ENCODE peak calls at places on chromosome 13, in eight cellular contexts. One of them, this sample, is unnamed. For H3K9me3, the result is how much of the 10 kb centered on the place peaks cover.

GRCh38 chr13:98972627-98973026 is 5.2 kb downstream of the DOCK9 start:
- DNase-seq in GM23248: peak
- DNase-seq in Karpas-422: no peak
- DNase-seq in pancreas: no peak
- DNase-seq in fibroblast of lung: no peak
- DNase-seq in Caco-2: peak
- DNase-seq in CD4-positive, CD25-positive, alpha-beta regulatory T cell: no peak
- DNase-seq in ascending aorta: no peak
- DNase-seq in this sample: peak

GRCh38 chr13:95924389-95924994 is 128.7 kb downstream of the UGGT2 start:
- DNase-seq in GM23248: peak
- DNase-seq in Karpas-422: no peak
- DNase-seq in pancreas: no peak
- DNase-seq in fibroblast of lung: peak
- DNase-seq in Caco-2: peak
- DNase-seq in CD4-positive, CD25-positive, alpha-beta regulatory T cell: no peak
- DNase-seq in ascending aorta: no peak
- DNase-seq in this sample: peak

GRCh38 chr13:94323746-94324408 is 155.6 kb downstream of the DCT start:
- DNase-seq in GM23248: no peak
- DNase-seq in Karpas-422: no peak
- DNase-seq in pancreas: no peak
- DNase-seq in fibroblast of lung: no peak
- DNase-seq in Caco-2: no peak
- DNase-seq in CD4-positive, CD25-positive, alpha-beta regulatory T cell: peak
- DNase-seq in ascending aorta: no peak
- DNase-seq in this sample: no peak

GRCh38 chr13:113555141-113555540 is 29.4 kb upstream of the TFDP1 start:
- DNase-seq in GM23248: no peak
- DNase-seq in Karpas-422: no peak
- DNase-seq in pancreas: peak
- DNase-seq in fibroblast of lung: no peak
- DNase-seq in Caco-2: no peak
- DNase-seq in CD4-positive, CD25-positive, alpha-beta regulatory T cell: no peak
- DNase-seq in ascending aorta: peak
- DNase-seq in this sample: no peak

GRCh38 chr13:21974741-21975140 is 303.9 kb downstream of the FGF9 start:
- DNase-seq in GM23248: no peak
- DNase-seq in Karpas-422: no peak
- DNase-seq in pancreas: no peak
- DNase-seq in fibroblast of lung: no peak
- DNase-seq in Caco-2: no peak
- DNase-seq in CD4-positive, CD25-positive, alpha-beta regulatory T cell: no peak
- DNase-seq in ascending aorta: no peak
- DNase-seq in this sample: no peak

GRCh38 chr13:53513199-53513598 is 484.6 kb downstream of the OLFM4 start:
- DNase-seq in GM23248: no peak
- DNase-seq in Karpas-422: no peak
- DNase-seq in pancreas: no peak
- DNase-seq in fibroblast of lung: no peak
- DNase-seq in Caco-2: no peak
- DNase-seq in CD4-positive, CD25-positive, alpha-beta regulatory T cell: no peak
- DNase-seq in ascending aorta: no peak
- DNase-seq in this sample: no peak

GRCh38 chr13:106232680-106233079 is 302.8 kb downstream of the EFNB2 start:
- DNase-seq in GM23248: no peak
- DNase-seq in Karpas-422: no peak
- DNase-seq in pancreas: no peak
- DNase-seq in fibroblast of lung: no peak
- DNase-seq in Caco-2: no peak
- DNase-seq in CD4-positive, CD25-positive, alpha-beta regulatory T cell: no peak
- DNase-seq in ascending aorta: no peak
- DNase-seq in this sample: no peak

GRCh38 chr13:98467263-98467985 is 109.5 kb downstream of the STK24 start:
- DNase-seq in GM23248: no peak
- DNase-seq in Karpas-422: no peak
- DNase-seq in pancreas: no peak
- DNase-seq in fibroblast of lung: no peak
- DNase-seq in Caco-2: no peak
- DNase-seq in CD4-positive, CD25-positive, alpha-beta regulatory T cell: no peak
- DNase-seq in ascending aorta: no peak
- DNase-seq in this sample: no peak

GRCh38 chr13:107210216-107211010 is 642.5 kb upstream of the ARGLU1 start:
- DNase-seq in GM23248: peak
- DNase-seq in Karpas-422: no peak
- DNase-seq in pancreas: no peak
- DNase-seq in fibroblast of lung: peak
- DNase-seq in Caco-2: no peak
- DNase-seq in CD4-positive, CD25-positive, alpha-beta regulatory T cell: no peak
- DNase-seq in ascending aorta: no peak
- DNase-seq in this sample: no peak

GRCh38 chr13:33612641-33613638 is 205.0 kb upstream of the RFC3 start:
- DNase-seq in GM23248: no peak
- DNase-seq in Karpas-422: no peak
- DNase-seq in pancreas: no peak
- DNase-seq in fibroblast of lung: no peak
- DNase-seq in Caco-2: no peak
- DNase-seq in CD4-positive, CD25-positive, alpha-beta regulatory T cell: no peak
- DNase-seq in ascending aorta: no peak
- DNase-seq in this sample: no peak

GRCh38 chr13:106619688-106620555 is 52.0 kb upstream of the ARGLU1 start:
- DNase-seq in GM23248: peak
- DNase-seq in Karpas-422: peak
- DNase-seq in pancreas: no peak
- DNase-seq in fibroblast of lung: peak
- DNase-seq in Caco-2: no peak
- DNase-seq in CD4-positive, CD25-positive, alpha-beta regulatory T cell: peak
- DNase-seq in ascending aorta: no peak
- DNase-seq in this sample: no peak

GRCh38 chr13:77563110-77563509 is 27.6 kb downstream of the SCEL start:
- DNase-seq in GM23248: peak
- DNase-seq in Karpas-422: no peak
- DNase-seq in pancreas: no peak
- DNase-seq in fibroblast of lung: peak
- DNase-seq in Caco-2: no peak
- DNase-seq in CD4-positive, CD25-positive, alpha-beta regulatory T cell: no peak
- DNase-seq in ascending aorta: no peak
- DNase-seq in this sample: no peak

GRCh38 chr13:111906306-111906705 is 160.6 kb upstream of the SOX1 start:
- DNase-seq in GM23248: no peak
- DNase-seq in Karpas-422: no peak
- DNase-seq in pancreas: no peak
- DNase-seq in fibroblast of lung: no peak
- DNase-seq in Caco-2: no peak
- DNase-seq in CD4-positive, CD25-positive, alpha-beta regulatory T cell: no peak
- DNase-seq in ascending aorta: no peak
- DNase-seq in this sample: no peak

GRCh38 chr13:111905609-111905945 is 161.4 kb upstream of the SOX1 start:
- DNase-seq in GM23248: no peak
- DNase-seq in Karpas-422: no peak
- DNase-seq in pancreas: no peak
- DNase-seq in fibroblast of lung: no peak
- DNase-seq in Caco-2: no peak
- DNase-seq in CD4-positive, CD25-positive, alpha-beta regulatory T cell: no peak
- DNase-seq in ascending aorta: peak
- DNase-seq in this sample: no peak

GRCh38 chr13:111903143-111903542 is 163.8 kb upstream of the SOX1 start:
- DNase-seq in GM23248: no peak
- DNase-seq in Karpas-422: no peak
- DNase-seq in pancreas: no peak
- DNase-seq in fibroblast of lung: no peak
- DNase-seq in Caco-2: no peak
- DNase-seq in CD4-positive, CD25-positive, alpha-beta regulatory T cell: no peak
- DNase-seq in ascending aorta: no peak
- DNase-seq in this sample: no peak

GRCh38 chr13:111904166-111904565 is 162.8 kb upstream of the SOX1 start:
- DNase-seq in GM23248: no peak
- DNase-seq in Karpas-422: no peak
- DNase-seq in pancreas: no peak
- DNase-seq in fibroblast of lung: no peak
- DNase-seq in Caco-2: peak
- DNase-seq in CD4-positive, CD25-positive, alpha-beta regulatory T cell: no peak
- DNase-seq in ascending aorta: peak
- DNase-seq in this sample: no peak

GRCh38 chr13:111904701-111905608 is 162.0 kb upstream of the SOX1 start:
- DNase-seq in GM23248: no peak
- DNase-seq in Karpas-422: no peak
- DNase-seq in pancreas: no peak
- DNase-seq in fibroblast of lung: no peak
- DNase-seq in Caco-2: peak
- DNase-seq in CD4-positive, CD25-positive, alpha-beta regulatory T cell: no peak
- DNase-seq in ascending aorta: peak
- DNase-seq in this sample: no peak
- H3K9me3 ChIP-seq in GM23248: under half
- H3K9me3 ChIP-seq in Karpas-422: under half
- H3K9me3 ChIP-seq in pancreas: under half
- H3K9me3 ChIP-seq in fibroblast of lung: under half
- H3K9me3 ChIP-seq in Caco-2: under half
- H3K9me3 ChIP-seq in CD4-positive, CD25-positive, alpha-beta regulatory T cell: under half
- H3K9me3 ChIP-seq in ascending aorta: under half
- H3K9me3 ChIP-seq in this sample: under half

GRCh38 chr13:112349681-112350080 is 26.5 kb upstream of the SPACA7 start:
- DNase-seq in GM23248: no peak
- DNase-seq in Karpas-422: no peak
- DNase-seq in pancreas: no peak
- DNase-seq in fibroblast of lung: no peak
- DNase-seq in Caco-2: no peak
- DNase-seq in CD4-positive, CD25-positive, alpha-beta regulatory T cell: no peak
- DNase-seq in ascending aorta: no peak
- DNase-seq in this sample: no peak

GRCh38 chr13:112346899-112347229 is 29.3 kb upstream of the SPACA7 start:
- DNase-seq in GM23248: no peak
- DNase-seq in Karpas-422: no peak
- DNase-seq in pancreas: no peak
- DNase-seq in fibroblast of lung: no peak
- DNase-seq in Caco-2: no peak
- DNase-seq in CD4-positive, CD25-positive, alpha-beta regulatory T cell: no peak
- DNase-seq in ascending aorta: no peak
- DNase-seq in this sample: no peak

GRCh38 chr13:112346173-112346898 is 29.8 kb upstream of the SPACA7 start:
- DNase-seq in GM23248: peak
- DNase-seq in Karpas-422: peak
- DNase-seq in pancreas: no peak
- DNase-seq in fibroblast of lung: no peak
- DNase-seq in Caco-2: no peak
- DNase-seq in CD4-positive, CD25-positive, alpha-beta regulatory T cell: no peak
- DNase-seq in ascending aorta: no peak
- DNase-seq in this sample: no peak

GRCh38 chr13:112350300-112350699 is 25.9 kb upstream of the SPACA7 start:
- DNase-seq in GM23248: no peak
- DNase-seq in Karpas-422: no peak
- DNase-seq in pancreas: no peak
- DNase-seq in fibroblast of lung: no peak
- DNase-seq in Caco-2: no peak
- DNase-seq in CD4-positive, CD25-positive, alpha-beta regulatory T cell: no peak
- DNase-seq in ascending aorta: no peak
- DNase-seq in this sample: no peak

DNA sequence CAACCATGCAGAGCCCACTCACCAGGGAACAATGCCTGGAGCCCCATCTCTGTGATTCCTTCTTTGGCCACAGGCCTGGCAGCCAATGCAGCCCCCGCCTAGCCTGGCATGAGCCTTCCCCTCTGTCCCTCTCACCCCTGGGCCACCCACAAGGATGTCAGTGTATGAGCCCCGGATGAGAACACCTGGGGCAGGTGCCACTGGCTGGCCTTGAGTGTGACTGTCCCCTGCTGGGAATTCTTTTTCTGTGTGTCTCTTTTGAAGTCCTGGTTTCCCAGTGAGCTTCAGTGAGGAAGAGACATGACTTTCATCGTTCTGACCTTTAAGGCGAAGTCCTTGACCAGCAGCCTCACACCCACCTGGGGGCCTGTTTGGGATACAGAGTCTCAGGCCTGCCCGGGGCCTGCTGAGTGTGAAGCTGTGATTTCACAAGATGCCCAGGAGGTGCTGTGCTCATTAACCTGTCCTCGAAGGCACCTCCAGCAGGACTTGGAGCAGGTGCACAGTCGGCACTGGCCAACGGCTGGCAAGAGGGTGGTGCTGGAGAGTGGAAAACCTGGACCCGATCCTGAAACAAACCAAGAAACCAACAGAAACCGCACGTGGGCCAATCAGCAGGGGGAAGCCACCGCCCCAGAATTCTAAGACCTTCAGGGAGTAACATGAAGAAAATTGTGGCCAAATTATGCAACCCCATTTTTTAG is 27.4 kb upstream of the SPACA7 start:
- DNase-seq in GM23248: no peak
- DNase-seq in Karpas-422: no peak
- DNase-seq in pancreas: no peak
- DNase-seq in fibroblast of lung: no peak
- DNase-seq in Caco-2: no peak
- DNase-seq in CD4-positive, CD25-positive, alpha-beta regulatory T cell: no peak
- DNase-seq in ascending aorta: no peak
- DNase-seq in this sample: no peak
- H3K9me3 ChIP-seq in GM23248: under half
- H3K9me3 ChIP-seq in Karpas-422: under half
- H3K9me3 ChIP-seq in pancreas: under half
- H3K9me3 ChIP-seq in fibroblast of lung: under half
- H3K9me3 ChIP-seq in Caco-2: under half
- H3K9me3 ChIP-seq in CD4-positive, CD25-positive, alpha-beta regulatory T cell: under half
- H3K9me3 ChIP-seq in ascending aorta: under half
- H3K9me3 ChIP-seq in this sample: under half

GRCh38 chr13:50923272-50923671 is 13.7 kb downstream of the RNASEH2B start:
- DNase-seq in GM23248: peak
- DNase-seq in Karpas-422: no peak
- DNase-seq in pancreas: no peak
- DNase-seq in fibroblast of lung: no peak
- DNase-seq in Caco-2: no peak
- DNase-seq in CD4-positive, CD25-positive, alpha-beta regulatory T cell: no peak
- DNase-seq in ascending aorta: no peak
- DNase-seq in this sample: no peak
- H3K9me3 ChIP-seq in GM23248: under half
- H3K9me3 ChIP-seq in Karpas-422: under half
- H3K9me3 ChIP-seq in pancreas: under half
- H3K9me3 ChIP-seq in fibroblast of lung: under half
- H3K9me3 ChIP-seq in Caco-2: under half
- H3K9me3 ChIP-seq in CD4-positive, CD25-positive, alpha-beta regulatory T cell: under half
- H3K9me3 ChIP-seq in ascending aorta: under half
- H3K9me3 ChIP-seq in this sample: under half

GRCh38 chr13:62137629-62138405 is 722.2 kb upstream of the PCDH20 start:
- DNase-seq in GM23248: no peak
- DNase-seq in Karpas-422: no peak
- DNase-seq in pancreas: no peak
- DNase-seq in fibroblast of lung: no peak
- DNase-seq in Caco-2: no peak
- DNase-seq in CD4-positive, CD25-positive, alpha-beta regulatory T cell: no peak
- DNase-seq in ascending aorta: no peak
- DNase-seq in this sample: no peak

GRCh38 chr13:62139597-62139996 is 723.9 kb upstream of the PCDH20 start:
- DNase-seq in GM23248: no peak
- DNase-seq in Karpas-422: no peak
- DNase-seq in pancreas: no peak
- DNase-seq in fibroblast of lung: no peak
- DNase-seq in Caco-2: no peak
- DNase-seq in CD4-positive, CD25-positive, alpha-beta regulatory T cell: no peak
- DNase-seq in ascending aorta: no peak
- DNase-seq in this sample: no peak

DNA sequence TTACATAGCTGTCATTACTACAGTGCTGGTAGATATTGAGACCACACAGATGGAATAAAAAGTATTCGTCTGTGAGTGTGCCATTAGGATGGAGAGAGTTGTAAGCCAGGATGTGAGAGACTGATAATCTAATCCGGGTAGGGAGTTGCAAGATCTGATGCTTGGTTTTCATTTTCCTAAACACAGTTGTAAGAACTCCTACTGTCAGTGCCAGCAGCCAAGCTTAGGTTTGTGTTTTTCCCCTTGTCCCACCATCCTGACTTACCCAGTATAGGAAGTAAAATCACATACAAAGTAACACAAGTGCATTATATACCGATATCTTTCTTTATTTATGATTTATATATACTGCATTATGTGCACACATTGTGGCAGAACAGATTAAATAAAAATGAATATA is 726.4 kb upstream of the PCDH20 start:
- DNase-seq in GM23248: no peak
- DNase-seq in Karpas-422: no peak
- DNase-seq in pancreas: no peak
- DNase-seq in fibroblast of lung: no peak
- DNase-seq in Caco-2: no peak
- DNase-seq in CD4-positive, CD25-positive, alpha-beta regulatory T cell: no peak
- DNase-seq in ascending aorta: no peak
- DNase-seq in this sample: no peak
- H3K9me3 ChIP-seq in GM23248: under half
- H3K9me3 ChIP-seq in Karpas-422: under half
- H3K9me3 ChIP-seq in pancreas: under half
- H3K9me3 ChIP-seq in fibroblast of lung: under half
- H3K9me3 ChIP-seq in Caco-2: under half
- H3K9me3 ChIP-seq in CD4-positive, CD25-positive, alpha-beta regulatory T cell: under half
- H3K9me3 ChIP-seq in ascending aorta: under half
- H3K9me3 ChIP-seq in this sample: under half

This sample was measured in keratinocyte.